ENCODE peak calls at places on chromosomes 7 and 10, in seven cellular contexts. P, E, I, Z, C, V and G are unnamed samples.

GRCh38 chr7:8109196-8110022 is 140.8 kb downstream of the GLCCI1 start:
- DNase-seq in P (no peak), E (no peak), I (no peak), Z (peak; percentile 52), C (no peak), V (no peak), G (no peak)

GRCh38 chr7:110604885-110605284 is 486.0 kb upstream of the LRRN3 start:
- DNase-seq in P (no peak), E (no peak), I (no peak), Z (no peak), C (no peak), V (no peak), G (no peak)

GRCh38 chr7:93910076-93910994 is 4.0 kb downstream of the GNGT1 start:
- DNase-seq in P (no peak), E (no peak), I (no peak), Z (peak; percentile 84), C (no peak), V (no peak), G (no peak)

GRCh38 chr10:86952106-86952505 is 5.3 kb downstream of the MMRN2 start:
- DNase-seq in P (no peak), E (no peak), I (no peak), Z (no peak), C (no peak), V (no peak), G (no peak)

GRCh38 chr7:7138897-7139296 is 43.4 kb upstream of the C1GALT1 start:
- DNase-seq in P (no peak), E (no peak), I (no peak), Z (no peak), C (no peak), V (no peak), G (no peak)

GRCh38 chr10:45653454-45653853 is 19.1 kb downstream of the ZFAND4 start:
- DNase-seq in P (no peak), E (no peak), I (no peak), Z (no peak), C (no peak), V (no peak), G (no peak)

GRCh38 chr10:33832124-33832787 is 497.8 kb upstream of the NRP1 start:
- DNase-seq in P (no peak), E (no peak), I (no peak), Z (no peak), C (no peak), V (no peak), G (no peak)

GRCh38 chr10:24457661-24458318 is 248.9 kb downstream of the KIAA1217 start:
- DNase-seq in P (no peak), E (no peak), I (no peak), Z (no peak), C (no peak), V (no peak), G (no peak)

GRCh38 chr7:92635538-92635937 is 45.3 kb upstream of the FAM133B start:
- DNase-seq in P (no peak), E (no peak), I (no peak), Z (no peak), C (no peak), V (no peak), G (no peak)

GRCh38 chr7:1590887-1591286 is 21.1 kb upstream of the PSMG3 start:
- DNase-seq in P (no peak), E (no peak), I (no peak), Z (no peak), C (no peak), V (no peak), G (no peak)

GRCh38 chr10:128000660-128001059 is 93.8 kb downstream of the PTPRE start:
- DNase-seq in P (no peak), E (no peak), I (no peak), Z (no peak), C (no peak), V (no peak), G (peak; percentile 75)

GRCh38 chr10:11874568-11875182 is 51.5 kb downstream of the PROSER2 start:
- DNase-seq in P (no peak), E (peak; percentile 53), I (no peak), Z (peak; percentile 12), C (peak; percentile 7), V (no peak), G (peak; percentile 80)

GRCh38 chr7:12809476-12809875 is 122.0 kb downstream of the ARL4A start:
- DNase-seq in P (no peak), E (no peak), I (no peak), Z (no peak), C (no peak), V (no peak), G (no peak)

GRCh38 chr7:102193806-102194205 is 92.9 kb upstream of the SH2B2 start:
- DNase-seq in P (no peak), E (no peak), I (no peak), Z (peak; percentile 45), C (no peak), V (no peak), G (no peak)

GRCh38 chr10:103227416-103227815 is 18.3 kb upstream of the RPEL1 start:
- DNase-seq in P (no peak), E (no peak), I (no peak), Z (peak; percentile 29), C (no peak), V (no peak), G (no peak)

GRCh38 chr10:71748671-71749191 is 24.6 kb downstream of the VSIR start:
- DNase-seq in P (peak; percentile 89), E (no peak), I (peak; percentile 94), Z (no peak), C (peak; percentile 64), V (no peak), G (peak; percentile 82)

GRCh38 chr10:45673074-45673628 is 579 bp upstream of the ZFAND4 start:
- DNase-seq in P (no peak), E (no peak), I (no peak), Z (no peak), C (no peak), V (no peak), G (no peak)

GRCh38 chr10:80538481-80539185 is 931 bp downstream of the SH2D4B start:
- DNase-seq in P (no peak), E (no peak), I (no peak), Z (no peak), C (no peak), V (no peak), G (no peak)

GRCh38 chr7:152519290-152519689 is 83.5 kb upstream of the KMT2C start:
- DNase-seq in P (peak; percentile 70), E (no peak), I (no peak), Z (no peak), C (no peak), V (no peak), G (no peak)

GRCh38 chr10:63940277-63940972 is 419.2 kb downstream of the REEP3 start:
- DNase-seq in P (no peak), E (no peak), I (no peak), Z (no peak), C (no peak), V (no peak), G (no peak)
- H3K4me1 ChIP-seq in P (no peaks in the 10 kb centered on the region), E (no peaks in the 10 kb centered on the region), I (no peaks in the 10 kb centered on the region), Z (no peaks in the 10 kb centered on the region), C (no peaks in the 10 kb centered on the region), V (no peaks in the 10 kb centered on the region), G (no peaks in the 10 kb centered on the region)

DNA sequence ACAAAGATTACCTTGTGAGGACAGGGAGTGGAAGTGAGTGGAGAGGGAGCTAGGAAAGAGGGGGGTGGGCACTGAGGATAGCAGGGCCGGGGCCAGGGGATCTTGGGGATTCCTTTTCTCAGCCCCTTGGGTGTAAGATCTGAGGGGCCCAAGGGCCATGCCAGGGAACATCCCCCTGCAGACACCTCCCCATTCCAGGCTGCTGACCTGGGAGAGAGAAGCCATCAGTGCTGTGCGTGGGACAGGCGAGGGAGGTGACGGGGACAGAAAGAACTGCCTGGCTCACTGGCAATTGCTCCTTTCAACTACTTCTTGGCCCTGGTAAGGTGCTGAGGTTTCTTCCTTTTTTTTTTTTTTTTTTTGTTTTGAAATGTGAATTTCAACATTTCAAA is 12.0 kb upstream of the BTBD16 start:
- DNase-seq in P (no peak), E (no peak), I (no peak), Z (no peak), C (no peak), V (no peak), G (no peak)
- H3K4me3 ChIP-seq in P (no peak overlapping the region), E (no peak overlapping the region), I (no peak overlapping the region), Z (no peak overlapping the region), C (no peak overlapping the region), V (no peak overlapping the region), G (no peak overlapping the region)

GRCh38 chr7:101172854-101173751 is 7.0 kb downstream of the NAT16 start:
- DNase-seq in P (no peak), E (no peak), I (peak; percentile 89), Z (peak; percentile 71), C (no peak), V (no peak), G (peak; percentile 91)

GRCh38 chr7:101173752-101174244 is 6.3 kb downstream of the NAT16 start:
- DNase-seq in P (peak; percentile 33), E (peak; percentile 80), I (no peak), Z (no peak), C (peak; percentile 45), V (peak; percentile 59), G (no peak)

GRCh38 chr7:101170617-101171441 is 5.5 kb upstream of the VGF start:
- DNase-seq in P (no peak), E (no peak), I (no peak), Z (no peak), C (no peak), V (no peak), G (no peak)

GRCh38 chr7:101171442-101171837 is 6.1 kb upstream of the VGF start:
- DNase-seq in P (no peak), E (no peak), I (no peak), Z (no peak), C (no peak), V (no peak), G (no peak)

DNA sequence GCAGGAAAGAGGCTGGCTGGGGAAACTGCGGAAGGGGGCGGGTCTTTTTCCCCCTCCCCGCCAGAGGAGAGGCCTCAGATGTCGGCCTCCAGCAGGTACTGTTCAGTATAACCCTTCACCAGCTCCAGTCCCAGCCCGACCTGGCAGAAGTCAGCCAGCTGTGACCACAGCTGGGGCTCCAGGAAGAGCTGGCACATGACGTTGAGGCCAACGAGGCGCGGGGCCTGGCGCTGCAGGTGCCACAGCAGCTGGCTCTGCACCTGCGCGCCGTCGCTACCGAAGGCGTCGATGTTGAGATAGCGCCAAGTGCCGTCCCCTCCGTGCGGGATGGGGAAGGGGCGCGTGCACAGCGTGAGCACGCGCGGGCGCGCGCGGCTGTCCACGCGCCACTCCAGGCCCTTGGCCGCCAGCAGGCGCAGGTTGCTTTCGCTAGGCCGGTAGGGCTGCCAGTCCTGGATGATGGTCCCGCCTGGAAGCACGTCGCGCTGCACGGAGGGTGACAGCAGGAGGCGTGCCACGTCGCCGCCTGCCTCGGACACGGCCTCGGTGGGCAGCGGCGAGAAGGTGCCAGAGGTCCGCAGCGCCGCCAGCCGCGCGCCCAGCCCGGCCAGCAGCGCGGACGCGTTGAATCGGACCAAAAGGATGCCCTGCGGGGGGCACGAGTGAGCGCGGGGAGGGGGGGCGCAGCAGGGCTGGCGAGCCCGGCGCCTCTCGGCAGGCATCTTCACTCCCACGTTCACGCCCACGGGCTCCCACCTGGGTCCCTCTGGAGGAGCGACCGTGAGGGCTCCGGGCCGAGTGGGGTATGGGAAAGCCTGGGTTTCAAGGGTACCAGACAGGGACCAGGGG is 6.9 kb upstream of the VGF start:
- DNase-seq in P (peak; percentile 41), E (no peak), I (no peak), Z (no peak), C (no peak), V (no peak), G (no peak)
- TF ChIP-seq CTCF in P (no peak), E (no peak), I (no peak), Z (no peak), C (no peak), V (no peak), G (no peak)

DNA sequence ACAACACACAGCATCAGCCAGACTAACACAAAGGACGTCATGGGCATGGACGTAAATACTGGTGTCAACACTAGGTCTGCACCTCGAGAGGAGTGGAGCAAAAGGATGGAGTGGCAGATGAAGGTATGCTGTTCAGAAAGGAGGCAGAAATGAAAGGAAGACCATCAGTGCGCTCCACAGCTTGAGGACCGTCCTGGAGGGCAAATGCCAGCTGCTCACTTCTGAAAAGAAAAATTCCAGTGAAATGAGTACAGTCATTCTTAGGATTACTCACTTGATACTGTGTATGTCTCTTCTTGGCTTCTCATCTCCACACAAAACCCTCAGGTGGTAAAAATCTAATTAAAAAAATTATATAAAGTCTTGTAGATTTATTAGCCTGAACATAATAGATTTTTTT is 44.8 kb downstream of the EGFR start:
- DNase-seq in P (no peak), E (no peak), I (no peak), Z (peak; percentile 78), C (no peak), V (no peak), G (no peak)
- H3K4me1 ChIP-seq in P (no peaks in the 10 kb centered on the region), E (peaks cover 69% of the 10 kb centered on the region), I (peaks cover 20% of the 10 kb centered on the region), Z (peaks cover 44% of the 10 kb centered on the region), C (no peaks in the 10 kb centered on the region), V (peaks cover 97% of the 10 kb centered on the region), G (peaks cover 23% of the 10 kb centered on the region)